ENCODE peak calls at places on chromosomes 11 and 22, in five cellular contexts. R, N, Q, F and G are unnamed samples.
A peak's percentile ranks its signal among the peaks of the same experiment; 100 is the strongest.

GRCh38 chr22:25081409-25081824 is 118.2 kb upstream of the CRYBB3 start:
- DNase-seq in Q (peak; percentile 28), F (peak; percentile 4), N (no peak), R (peak; percentile 60), G (no peak)

GRCh38 chr11:62394825-62395538 is 23.9 kb upstream of the SCGB1A1 start:
- DNase-seq in F (peak; percentile 80), Q (peak; percentile 86), N (peak; percentile 83), R (peak; percentile 90), G (peak; percentile 78)

GRCh38 chr22:31123292-31123602 is 481 bp downstream of the INPP5J start:
- DNase-seq in N (no peak), Q (no peak), R (no peak), F (no peak), G (no peak)

GRCh38 chr11:2090172-2091111 is 48.7 kb downstream of the IGF2 start:
- DNase-seq in Q (no peak), R (no peak), N (peak; percentile 15), F (no peak), G (no peak)

GRCh38 chr11:115334932-115335788 is 169.1 kb downstream of the CADM1 start:
- DNase-seq in R (peak; percentile 25), N (no peak), Q (peak; percentile 39), F (peak; percentile 52), G (peak; percentile 12)

GRCh38 chr11:78652866-78653265 is 78.2 kb upstream of the NARS2 start:
- DNase-seq in F (no peak), Q (no peak), R (no peak), N (no peak), G (no peak)

GRCh38 chr11:40376346-40376745 is 1083.1 kb downstream of the LRRC4C start:
- DNase-seq in N (no peak), F (no peak), R (no peak), Q (no peak), G (no peak)

GRCh38 chr11:8311366-8311765 is 47.7 kb upstream of the LMO1 start:
- DNase-seq in N (no peak), R (no peak), Q (no peak), F (no peak), G (no peak)

GRCh38 chr22:38872831-38873248 is 824 bp upstream of the CBX6 start:
- DNase-seq in R (peak; percentile 51), F (peak; percentile 32), N (peak; percentile 69), Q (peak; percentile 61), G (no peak)

GRCh38 chr11:19934828-19935259 is 222.2 kb downstream of the NAV2 start:
- DNase-seq in F (peak; percentile 89), R (peak; percentile 16), Q (peak; percentile 81), N (no peak), G (no peak)

GRCh38 chr11:6705905-6706535 is 22.9 kb upstream of the MRPL17 start:
- DNase-seq in N (peak; percentile 38), R (peak; percentile 53), F (peak; percentile 63), Q (peak; percentile 79), G (peak; percentile 41)

GRCh38 chr11:71396548-71397123 is 51.6 kb downstream of the DHCR7 start:
- DNase-seq in N (no peak), F (no peak), R (no peak), Q (no peak), G (no peak)

GRCh38 chr11:123020968-123021367 is 39.3 kb upstream of the BSX start:
- DNase-seq in R (peak; percentile 84), F (peak; percentile 49), Q (peak; percentile 58), N (peak; percentile 70), G (no peak)

GRCh38 chr22:42171946-42172345 is 41.3 kb upstream of the CYP2D6 start:
- DNase-seq in F (no peak), R (no peak), N (no peak), Q (no peak), G (no peak)

GRCh38 chr11:103070142-103070541 is 21.8 kb downstream of the DCUN1D5 start:
- DNase-seq in N (no peak), R (no peak), F (no peak), Q (no peak), G (no peak)

GRCh38 chr11:38345286-38345685 is 1747.2 kb upstream of the RAG2 start:
- DNase-seq in R (no peak), F (no peak), Q (no peak), N (no peak), G (no peak)

GRCh38 chr11:16114451-16114850 is 241.9 kb downstream of the SOX6 start:
- DNase-seq in N (no peak), R (no peak), Q (no peak), F (no peak), G (no peak)

GRCh38 chr22:17381237-17381913 is 12.1 kb downstream of the CECR2 start:
- DNase-seq in N (no peak), R (peak; percentile 74), Q (no peak), F (no peak), G (no peak)

GRCh38 chr22:41358927-41359326 is 22.8 kb upstream of the TEF start:
- DNase-seq in Q (no peak), F (no peak), R (no peak), N (no peak), G (no peak)

GRCh38 chr11:19632435-19632834 is 80.2 kb upstream of the NAV2 start:
- DNase-seq in R (no peak), F (peak; percentile 64), N (no peak), Q (peak; percentile 14), G (no peak)

GRCh38 chr22:38881464-38881871 is 9.5 kb upstream of the CBX6 start:
- DNase-seq in R (no peak), Q (no peak), N (no peak), F (peak; percentile 81), G (no peak)

GRCh38 chr11:109739374-109739773 is 317.4 kb downstream of the C11orf87 start:
- DNase-seq in F (no peak), Q (no peak), R (no peak), N (no peak), G (no peak)

GRCh38 chr22:26124991-26125725 is 44.1 kb upstream of the SEZ6L start:
- DNase-seq in N (no peak), Q (no peak), F (no peak), R (no peak), G (no peak)

GRCh38 chr22:45589556-45589955 is 82.1 kb upstream of the ATXN10 start:
- DNase-seq in Q (no peak), R (no peak), N (no peak), F (no peak), G (no peak)

GRCh38 chr11:107457205-107457557 is 444 bp downstream of the CWF19L2 start:
- DNase-seq in N (no peak), Q (no peak), F (peak; percentile 1), R (peak; percentile 28), G (no peak)

GRCh38 chr11:108616549-108616948 is 23.0 kb upstream of the EXPH5 start:
- DNase-seq in N (no peak), R (peak; percentile 88), F (peak; percentile 74), Q (peak; percentile 60), G (no peak)

GRCh38 chr22:32823024-32823730 is 21.7 kb downstream of the TIMP3 start:
- DNase-seq in F (peak; percentile 44), Q (peak; percentile 56), R (peak; percentile 91), N (peak; percentile 75), G (no peak)

GRCh38 chr22:36577019-36577418 is 48.1 kb upstream of the EIF3D start:
- DNase-seq in R (no peak), F (peak; percentile 91), Q (peak; percentile 82), N (no peak), G (no peak)

GRCh38 chr11:82557274-82557673 is 176.4 kb downstream of the FAM181B start:
- DNase-seq in R (no peak), N (no peak), Q (no peak), F (no peak), G (no peak)

GRCh38 chr11:43508511-43508918 is 149.8 kb downstream of the TTC17 start:
- DNase-seq in F (peak; percentile 61), Q (peak; percentile 14), R (peak; percentile 72), N (no peak), G (no peak)

GRCh38 chr11:121464352-121464946 is 11.7 kb upstream of the SORL1-AS1 start:
- DNase-seq in N (peak; percentile 56), F (peak; percentile 94), Q (peak; percentile 85), R (peak; percentile 86), G (no peak)
- H2BK120ac ChIP-seq in N (no peak overlapping the region), F (peak overlapping the region; percentile 45), Q (no peak overlapping the region), R (no peak overlapping the region), G (no peak overlapping the region)

DNA sequence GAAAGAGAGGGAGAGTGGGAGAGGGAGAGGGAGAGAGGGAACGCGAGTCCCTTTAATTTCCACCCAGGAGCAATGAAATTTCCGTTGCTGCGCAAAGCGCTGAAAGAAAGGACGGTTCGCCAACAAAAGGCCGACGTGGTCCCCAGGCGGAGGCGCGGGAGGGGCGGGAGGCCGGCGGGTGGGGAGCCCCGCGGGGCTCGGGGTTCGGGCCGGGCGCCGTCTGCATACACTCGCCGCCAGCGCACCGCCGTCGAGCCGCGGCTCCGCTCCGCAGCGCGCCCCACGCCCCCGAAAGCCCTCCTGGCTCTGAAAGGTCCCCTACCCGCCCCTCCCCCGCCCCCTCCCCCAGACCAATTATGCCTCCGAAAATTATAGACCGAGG is at the start of gene FGF3:
- DNase-seq in R (no peak), Q (no peak), F (no peak), N (no peak), G (no peak)
- H2BK15ac ChIP-seq in R (no peak within 1 kb of the TSS), Q (no peak within 1 kb of the TSS), F (no peak within 1 kb of the TSS), N (no peak within 1 kb of the TSS), G (peak within 1 kb of the TSS; percentile 81)

GRCh38 chr11:67680701-67681472 is 6.5 kb upstream of the ALDH3B2 start:
- DNase-seq in Q (no peak), N (no peak), R (no peak), F (no peak), G (no peak)
- H2BK120ac ChIP-seq in Q (no peak overlapping the region), N (no peak overlapping the region), R (no peak overlapping the region), F (no peak overlapping the region), G (no peak overlapping the region)

GRCh38 chr11:73323464-73323863 is 15.4 kb downstream of the ARHGEF17 start:
- DNase-seq in F (peak; percentile 77), R (peak; percentile 89), N (peak; percentile 84), Q (peak; percentile 84), G (no peak)

GRCh38 chr11:73321342-73322110 is 13.4 kb downstream of the ARHGEF17 start:
- DNase-seq in N (no peak), F (peak; percentile 84), R (no peak), Q (peak; percentile 92), G (no peak)

GRCh38 chr11:73320786-73321325 is 12.8 kb downstream of the ARHGEF17 start:
- DNase-seq in Q (peak; percentile 46), F (peak; percentile 40), R (no peak), N (no peak), G (no peak)

GRCh38 chr11:73322986-73323306 is 14.9 kb downstream of the ARHGEF17 start:
- DNase-seq in F (no peak), R (no peak), N (no peak), Q (no peak), G (no peak)

GRCh38 chr11:73322111-73322985 is 14.3 kb downstream of the ARHGEF17 start:
- DNase-seq in F (peak; percentile 69), R (no peak), Q (peak; percentile 69), N (no peak), G (no peak)
- H2BK15ac ChIP-seq in F (peak overlapping the region; percentile 67), R (no peak overlapping the region), Q (peak overlapping the region; percentile 83), N (no peak overlapping the region), G (no peak overlapping the region)

GRCh38 chr11:88979641-88980040 is 86.1 kb downstream of the GRM5 start:
- DNase-seq in F (peak; percentile 76), R (peak; percentile 43), Q (peak; percentile 6), N (no peak), G (no peak)
- H2BK120ac ChIP-seq in F (peak overlapping the region; percentile 9), R (no peak overlapping the region), Q (no peak overlapping the region), N (no peak overlapping the region), G (no peak overlapping the region)

GRCh38 chr11:117490911-117491310 is 163.3 kb downstream of the CEP164 start:
- DNase-seq in N (no peak), F (no peak), Q (no peak), R (no peak), G (no peak)
- H2BK15ac ChIP-seq in N (no peak overlapping the region), F (no peak overlapping the region), Q (no peak overlapping the region), R (no peak overlapping the region), G (no peak overlapping the region)